ENCODE peak calls at places on chromosome 6, in six cellular contexts. Q is GM12864; M is GOT3; R is OCI-LY7; F is GM03348; G is stimulated activated CD8-positive, alpha-beta memory T cell treated with anti-CD3 and anti-CD28 coated beads, Interleukin-15, amount 100 ng/mL, for 4 hours. I is an unnamed sample.

GRCh38 chr6:13678255-13678983 is 33.2 kb downstream of the RANBP9 start:
- DNase-seq in M (no peak), Q (no peak), F (no peak), R (no peak), G (no peak), I (no peak)

GRCh38 chr6:30013296-30013922 is 47.7 kb upstream of the POLR1H start:
- DNase-seq in Q (no peak), F (peak; percentile 46), M (no peak), G (no peak), R (peak; percentile 51), I (no peak)

GRCh38 chr6:125670586-125670985 is 78.8 kb upstream of the HEY2 start:
- DNase-seq in R (no peak), F (no peak), G (no peak), Q (no peak), M (no peak), I (no peak)

GRCh38 chr6:105926318-105926717 is 159.8 kb upstream of the PRDM1 start:
- DNase-seq in M (no peak), G (no peak), Q (no peak), F (no peak), R (no peak), I (no peak)

GRCh38 chr6:23533954-23534725 is 591.9 kb upstream of the NRSN1 start:
- DNase-seq in G (no peak), M (no peak), Q (no peak), F (no peak), R (no peak), I (no peak)

GRCh38 chr6:107458687-107459282 is 579 bp downstream of the PDSS2 start:
- DNase-seq in M (no peak), F (peak; percentile 36), G (no peak), Q (peak; percentile 15), R (peak; percentile 74), I (no peak)

GRCh38 chr6:13561624-13562267 is 12.7 kb upstream of the SIRT5 start:
- DNase-seq in Q (no peak), F (no peak), R (no peak), G (no peak), M (no peak), I (no peak)

GRCh38 chr6:8478418-8478817 is 43.1 kb upstream of the SLC35B3 start:
- DNase-seq in M (no peak), R (no peak), F (no peak), Q (no peak), G (no peak), I (no peak)

GRCh38 chr6:38501931-38502330 is 137.8 kb downstream of the BTBD9 start:
- DNase-seq in M (no peak), R (no peak), F (no peak), Q (no peak), G (no peak), I (no peak)

GRCh38 chr6:80618953-80619352 is 512.5 kb downstream of the BCKDHB start:
- DNase-seq in R (no peak), M (no peak), Q (no peak), G (no peak), F (no peak), I (no peak)

GRCh38 chr6:44431118-44431725 is 43.7 kb downstream of the CDC5L start:
- DNase-seq in R (peak; percentile 55), M (no peak), G (no peak), F (peak; percentile 71), Q (peak; percentile 12), I (no peak)

GRCh38 chr6:11771473-11772048 is 7.0 kb downstream of the ADTRP start:
- DNase-seq in M (no peak), R (no peak), Q (no peak), G (no peak), F (no peak), I (no peak)

GRCh38 chr6:136344420-136344819 is 54.8 kb upstream of the BCLAF1 start:
- DNase-seq in Q (no peak), G (no peak), M (no peak), R (no peak), F (no peak), I (no peak)

GRCh38 chr6:20409427-20409971 is 7.8 kb downstream of the E2F3 start:
- DNase-seq in F (no peak), Q (no peak), G (no peak), M (no peak), R (peak; percentile 47), I (no peak)

GRCh38 chr6:27687154-27688013 is 214.5 kb upstream of the ZNF184 start:
- DNase-seq in R (peak; percentile 87), F (peak; percentile 86), G (peak; percentile 53), Q (peak; percentile 74), M (peak; percentile 52), I (no peak)

GRCh38 chr6:164008902-164009301 is 594.4 kb downstream of the QKI start:
- DNase-seq in M (no peak), R (no peak), F (no peak), Q (no peak), G (no peak), I (no peak)

GRCh38 chr6:22980446-22980845 is 411.1 kb downstream of the HDGFL1 start:
- DNase-seq in G (no peak), Q (no peak), R (no peak), F (peak; percentile 24), M (no peak), I (no peak)

GRCh38 chr6:11221623-11222384 is 10.7 kb downstream of the NEDD9 start:
- DNase-seq in Q (no peak), G (no peak), M (no peak), F (no peak), R (no peak), I (no peak)

GRCh38 chr6:124536792-124537191 is 425.4 kb upstream of the RNF217 start:
- DNase-seq in R (no peak), G (no peak), M (no peak), Q (no peak), F (no peak), I (no peak)

GRCh38 chr6:149451361-149452061 is 33.3 kb downstream of the ZC3H12D start:
- DNase-seq in G (no peak), Q (no peak), M (no peak), R (no peak), F (no peak), I (no peak)

GRCh38 chr6:44674226-44675155 is 287.0 kb downstream of the CDC5L start:
- DNase-seq in Q (no peak), R (no peak), G (no peak), F (no peak), M (no peak), I (no peak)

GRCh38 chr6:75882734-75883133 is 133.7 kb downstream of the MYO6 start:
- DNase-seq in G (no peak), R (no peak), F (peak; percentile 29), Q (no peak), M (no peak), I (no peak)

GRCh38 chr6:121515615-121516265 is 80.3 kb downstream of the GJA1 start:
- DNase-seq in M (no peak), G (no peak), F (no peak), Q (no peak), R (no peak), I (no peak)

GRCh38 chr6:107704377-107705013 is 119.6 kb downstream of the SCML4 start:
- DNase-seq in R (peak; percentile 69), M (no peak), Q (no peak), G (no peak), F (peak; percentile 58), I (no peak)

GRCh38 chr6:52664991-52665686 is 5.8 kb upstream of the TMEM14A start:
- DNase-seq in M (no peak), G (no peak), F (peak; percentile 15), R (no peak), Q (no peak), I (no peak)

GRCh38 chr6:43846556-43846955 is 76.5 kb downstream of the VEGFA start:
- DNase-seq in G (no peak), F (no peak), Q (no peak), R (no peak), M (no peak), I (no peak)

GRCh38 chr6:14012313-14013036 is 87.7 kb downstream of the RNF182 start:
- DNase-seq in Q (no peak), M (no peak), R (no peak), F (no peak), G (no peak), I (no peak)

GRCh38 chr6:166330612-166331011 is 11.7 kb downstream of the SFT2D1 start:
- DNase-seq in R (no peak), G (no peak), M (no peak), Q (no peak), F (no peak), I (no peak)

GRCh38 chr6:113315879-113316278 is 541.3 kb upstream of the MARCKS start:
- DNase-seq in G (no peak), R (no peak), Q (no peak), F (peak; percentile 22), M (no peak), I (no peak)

GRCh38 chr6:167762259-167762962 is 64.3 kb upstream of the AFDN start:
- DNase-seq in M (no peak), F (no peak), R (no peak), Q (no peak), G (no peak), I (no peak)

GRCh38 chr6:47242483-47243386 is 67.0 kb downstream of the TNFRSF21 start:
- DNase-seq in F (peak; percentile 88), G (peak; percentile 34), M (peak; percentile 8), Q (peak; percentile 87), R (peak; percentile 98), I (peak; percentile 16)

GRCh38 chr6:127484207-127484858 is 25.1 kb upstream of the KIAA0408 start:
- DNase-seq in M (no peak), G (no peak), Q (peak; percentile 40), R (peak; percentile 5), F (peak; percentile 41), I (no peak)